ENCODE peak calls at places on chromosome 18, in six cellular contexts. J, F, Z, R, X and T are unnamed samples.

GRCh38 chr18:79610461-79611039 is 69.1 kb upstream of the CTDP1 start:
- DNase-seq in F (peak), R (no peak), J (no peak), X (no peak), Z (no peak), T (no peak)

GRCh38 chr18:67342159-67342558 is 174.4 kb downstream of the DSEL start:
- DNase-seq in F (no peak), J (no peak), Z (no peak), X (no peak), R (no peak), T (no peak)

GRCh38 chr18:59139615-59140286 is at the start of gene SEC11C:
- DNase-seq in X (peak), Z (peak), F (peak), J (peak), R (peak), T (peak)

GRCh38 chr18:60413944-60414547 is 41.5 kb upstream of the MC4R start:
- DNase-seq in X (peak), F (peak), J (peak), R (peak), Z (no peak), T (peak)

GRCh38 chr18:2139676-2140075 is 431.6 kb downstream of the METTL4 start:
- DNase-seq in R (peak), F (no peak), J (no peak), Z (no peak), X (peak), T (no peak)

GRCh38 chr18:49944681-49945080 is 131.3 kb upstream of the ACAA2 start:
- DNase-seq in R (no peak), J (peak), X (no peak), Z (no peak), F (no peak), T (peak)

GRCh38 chr18:48621240-48621639 is 82.4 kb downstream of the CTIF start:
- DNase-seq in F (no peak), X (peak), R (peak), J (peak), Z (no peak), T (no peak)

GRCh38 chr18:908631-909621 is 4.3 kb downstream of the ADCYAP1 start:
- DNase-seq in Z (no peak), R (peak), J (no peak), X (no peak), F (no peak), T (peak)

GRCh38 chr18:69840445-69840844 is 107.2 kb downstream of the CD226 start:
- DNase-seq in X (no peak), J (peak), R (peak), Z (no peak), F (no peak), T (no peak)

GRCh38 chr18:13254971-13255927 is 36.7 kb downstream of the LDLRAD4 start:
- DNase-seq in X (no peak), R (no peak), J (no peak), F (no peak), Z (no peak), T (no peak)

GRCh38 chr18:12442946-12443345 is 35.2 kb downstream of the PRELID3A start:
- DNase-seq in X (no peak), F (no peak), J (peak), R (peak), Z (no peak), T (no peak)

GRCh38 chr18:79374408-79375171 is 21.1 kb upstream of the NFATC1 start:
- DNase-seq in X (no peak), J (no peak), Z (no peak), R (no peak), F (no peak), T (no peak)

GRCh38 chr18:77749189-77749588 is 499.5 kb downstream of the GALR1 start:
- DNase-seq in Z (no peak), R (no peak), J (no peak), F (peak), X (no peak), T (peak)

GRCh38 chr18:74040459-74041332 is 106.9 kb downstream of the FBXO15 start:
- DNase-seq in Z (peak), J (peak), R (peak), F (peak), X (peak), T (peak)

GRCh38 chr18:47184419-47185050 is 8.4 kb upstream of the IER3IP1 start:
- DNase-seq in J (peak), F (no peak), R (peak), X (peak), Z (no peak), T (no peak)

GRCh38 chr18:63258749-63259580 is 60.6 kb downstream of the BCL2 start:
- DNase-seq in Z (no peak), X (peak), J (no peak), R (no peak), F (no peak), T (no peak)

GRCh38 chr18:499351-500229 is 911 bp downstream of the COLEC12 start:
- DNase-seq in Z (no peak), R (peak), X (peak), F (peak), J (peak), T (no peak)

GRCh38 chr18:63936932-63937393 is 12.1 kb upstream of the HMSD start:
- DNase-seq in X (no peak), J (no peak), F (no peak), Z (no peak), R (no peak), T (no peak)

GRCh38 chr18:45958027-45958426 is 9.1 kb downstream of the EPG5 start:
- DNase-seq in F (no peak), R (no peak), X (no peak), J (no peak), Z (no peak), T (no peak)

GRCh38 chr18:48815581-48816324 is 135.0 kb downstream of the SMAD7 start:
- DNase-seq in Z (no peak), X (no peak), F (no peak), J (peak), R (peak), T (peak)

GRCh38 chr18:51193621-51194287 is 3.7 kb downstream of the MEX3C start:
- DNase-seq in J (peak), F (no peak), Z (no peak), X (no peak), R (peak), T (no peak)

GRCh38 chr18:26206488-26206887 is 19.8 kb upstream of the TAF4B start:
- DNase-seq in Z (no peak), R (no peak), X (no peak), F (no peak), J (no peak), T (no peak)

GRCh38 chr18:34329840-34330239 is 105.1 kb upstream of the NOL4 start:
- DNase-seq in Z (no peak), R (no peak), J (no peak), F (no peak), X (no peak), T (no peak)

DNA sequence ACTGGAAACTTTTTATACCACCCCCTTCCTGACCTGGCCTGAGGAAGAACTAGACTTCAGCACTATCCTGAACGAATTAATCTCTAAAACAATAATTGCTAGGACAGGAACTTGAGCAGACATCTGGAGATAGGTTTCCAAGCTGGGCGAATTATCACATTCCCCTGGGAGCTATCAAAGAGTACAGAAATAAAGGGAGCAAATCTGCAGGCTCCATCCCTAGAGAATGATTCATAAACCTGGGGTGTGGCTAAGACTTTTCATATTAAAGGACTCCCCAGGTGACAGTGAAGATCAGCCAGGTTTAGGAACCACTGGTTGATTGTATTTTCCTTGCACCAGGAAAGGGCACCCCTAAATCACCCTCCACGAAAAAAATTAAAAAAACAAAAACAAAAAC is 105.6 kb upstream of the NOL4 start:
- DNase-seq in Z (no peak), R (no peak), J (no peak), F (no peak), X (no peak), T (no peak)
- H3K14ac ChIP-seq in Z (no peak), R (no peak), J (no peak), F (no peak), X (no peak), T (no peak)

GRCh38 chr18:28995319-28995718 is 818.4 kb upstream of the CDH2 start:
- DNase-seq in Z (no peak), R (no peak), J (peak), X (no peak), F (no peak), T (no peak)

GRCh38 chr18:29003194-29003593 is 826.3 kb upstream of the CDH2 start:
- DNase-seq in R (no peak), Z (no peak), J (no peak), F (no peak), X (no peak), T (no peak)

GRCh38 chr18:29004921-29005320 is 828.0 kb upstream of the CDH2 start:
- DNase-seq in F (no peak), X (no peak), Z (no peak), J (no peak), R (no peak), T (no peak)

GRCh38 chr18:29002747-29003146 is 825.8 kb upstream of the CDH2 start:
- DNase-seq in R (peak), Z (no peak), F (no peak), J (no peak), X (no peak), T (no peak)

GRCh38 chr18:28999711-29000110 is 822.8 kb upstream of the CDH2 start:
- DNase-seq in Z (no peak), R (no peak), X (no peak), F (no peak), J (peak), T (no peak)
- H2AK5ac ChIP-seq in Z (no peak), R (no peak), X (no peak), F (no peak), J (no peak), T (no peak)

DNA sequence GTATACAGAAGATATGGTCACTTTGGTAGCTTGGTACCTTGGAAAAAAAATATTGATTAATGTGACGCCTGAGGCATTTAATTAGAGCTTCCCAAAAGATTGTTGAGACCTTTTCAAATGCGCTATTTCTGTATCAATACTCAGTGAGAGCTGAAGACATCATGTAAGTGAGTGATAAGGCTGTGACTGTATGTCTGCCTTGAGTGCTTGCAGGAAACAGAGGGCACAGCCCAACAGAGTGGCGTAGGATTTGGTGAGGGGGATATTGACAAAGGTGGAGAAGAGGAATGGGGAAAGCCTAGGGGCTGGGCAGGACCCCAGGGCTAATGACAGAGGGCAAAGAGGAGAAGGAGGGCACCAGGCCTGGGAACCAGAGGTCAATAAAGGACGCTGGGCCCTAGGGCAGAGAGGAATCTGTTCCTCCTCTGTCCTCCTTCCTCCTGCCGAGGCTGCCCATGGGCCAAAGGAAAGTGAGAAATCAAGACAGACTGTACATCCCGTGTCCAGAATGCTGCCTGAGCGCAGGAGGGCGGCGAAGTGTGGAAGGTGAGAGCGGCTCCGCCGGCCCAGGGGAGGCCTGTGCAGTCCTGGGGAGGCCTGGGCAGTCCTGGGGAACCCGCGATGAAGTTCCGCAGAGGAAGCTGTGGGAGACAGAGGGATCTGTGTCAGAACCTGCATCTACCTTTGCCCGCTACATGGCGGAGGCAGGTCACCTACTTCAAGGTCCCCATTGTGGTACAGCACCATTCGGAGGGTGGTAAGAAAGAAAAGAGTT is 228.6 kb upstream of the PIEZO2 start:
- DNase-seq in X (no peak), F (no peak), R (no peak), J (no peak), Z (no peak), T (no peak)
- H3K14ac ChIP-seq in X (no peak), F (no peak), R (no peak), J (no peak), Z (peak), T (no peak)

DNA sequence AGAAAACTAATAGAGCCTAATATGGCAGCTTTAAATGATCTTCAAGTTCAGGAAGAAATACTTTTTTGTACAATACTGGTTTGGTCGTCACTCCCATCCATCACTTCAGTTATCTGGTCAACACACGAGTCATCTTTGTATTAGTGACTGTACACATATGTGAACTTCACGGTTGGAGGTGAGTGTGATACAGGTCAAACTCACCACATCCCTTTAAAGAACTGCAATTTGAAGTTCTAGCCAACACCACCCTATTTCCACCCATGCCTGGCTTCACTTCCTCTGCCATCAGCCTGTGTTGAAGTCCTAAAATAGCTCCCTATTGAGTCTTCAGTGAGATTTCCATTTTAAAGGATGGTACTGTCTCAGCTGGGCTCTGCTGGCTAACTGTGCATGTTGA is 361.9 kb downstream of the TXNL1 start:
- DNase-seq in F (no peak), J (peak), R (no peak), X (no peak), Z (no peak), T (no peak)
- H2AK5ac ChIP-seq in F (no peak), J (no peak), R (no peak), X (no peak), Z (no peak), T (no peak)

GRCh38 chr18:8130089-8130488 is 479.1 kb upstream of the RAB12 start:
- DNase-seq in Z (no peak), X (no peak), F (no peak), J (no peak), R (no peak), T (no peak)
- H3K14ac ChIP-seq in Z (no peak), X (no peak), F (no peak), J (no peak), R (no peak), T (no peak)

GRCh38 chr18:10408131-10408530 is 46.3 kb upstream of the APCDD1 start:
- DNase-seq in X (no peak), F (no peak), Z (no peak), R (no peak), J (no peak), T (no peak)
- H2AK5ac ChIP-seq in X (no peak), F (no peak), Z (no peak), R (no peak), J (no peak), T (no peak)

GRCh38 chr18:75041586-75041985 is 167.4 kb downstream of the PTGR3 start:
- DNase-seq in F (no peak), R (peak), J (peak), X (no peak), Z (no peak), T (no peak)
- H3K14ac ChIP-seq in F (no peak), R (no peak), J (no peak), X (no peak), Z (no peak), T (no peak)